ENCODE peak calls at places on chromosomes 16 and 17, in six cellular contexts. One of them, this sample, is unnamed.

GRCh38 chr17:72353502-72353901 is 232.7 kb downstream of the SOX9 start:
- DNase-seq in effector CD4-positive, alpha-beta T cell: no peak
- DNase-seq in fibroblast of lung: peak; percentile 76
- DNase-seq in T-helper 2 cell: no peak
- DNase-seq in CD14-positive monocyte: no peak
- DNase-seq in T-cell: no peak
- DNase-seq in this sample: no peak

GRCh38 chr17:65104541-65104940 is 32.6 kb upstream of the RGS9 start:
- DNase-seq in effector CD4-positive, alpha-beta T cell: no peak
- DNase-seq in fibroblast of lung: no peak
- DNase-seq in T-helper 2 cell: no peak
- DNase-seq in CD14-positive monocyte: no peak
- DNase-seq in T-cell: no peak
- DNase-seq in this sample: no peak

GRCh38 chr17:29113334-29113733 is 66.9 kb downstream of the MYO18A start:
- DNase-seq in effector CD4-positive, alpha-beta T cell: no peak
- DNase-seq in fibroblast of lung: no peak
- DNase-seq in T-helper 2 cell: no peak
- DNase-seq in CD14-positive monocyte: no peak
- DNase-seq in T-cell: no peak
- DNase-seq in this sample: no peak

GRCh38 chr17:47278561-47278960 is 24.9 kb downstream of the ITGB3 start:
- DNase-seq in effector CD4-positive, alpha-beta T cell: no peak
- DNase-seq in fibroblast of lung: no peak
- DNase-seq in T-helper 2 cell: no peak
- DNase-seq in CD14-positive monocyte: no peak
- DNase-seq in T-cell: no peak
- DNase-seq in this sample: no peak

GRCh38 chr17:2613089-2613808 is 19.8 kb downstream of the PAFAH1B1 start:
- DNase-seq in effector CD4-positive, alpha-beta T cell: no peak
- DNase-seq in fibroblast of lung: no peak
- DNase-seq in T-helper 2 cell: no peak
- DNase-seq in CD14-positive monocyte: no peak
- DNase-seq in T-cell: no peak
- DNase-seq in this sample: no peak

GRCh38 chr17:78433780-78434335 is 55.4 kb downstream of the PGS1 start:
- DNase-seq in effector CD4-positive, alpha-beta T cell: no peak
- DNase-seq in fibroblast of lung: no peak
- DNase-seq in T-helper 2 cell: no peak
- DNase-seq in CD14-positive monocyte: no peak
- DNase-seq in T-cell: no peak
- DNase-seq in this sample: no peak

GRCh38 chr17:50863221-50863843 is 2.8 kb downstream of the TOB1 start:
- DNase-seq in effector CD4-positive, alpha-beta T cell: no peak
- DNase-seq in fibroblast of lung: no peak
- DNase-seq in T-helper 2 cell: no peak
- DNase-seq in CD14-positive monocyte: peak; percentile 58
- DNase-seq in T-cell: no peak
- DNase-seq in this sample: peak; percentile 65

GRCh38 chr16:11403534-11403795 is 58.2 kb downstream of the RMI2 start:
- DNase-seq in effector CD4-positive, alpha-beta T cell: no peak
- DNase-seq in fibroblast of lung: no peak
- DNase-seq in T-helper 2 cell: no peak
- DNase-seq in CD14-positive monocyte: no peak
- DNase-seq in T-cell: no peak
- DNase-seq in this sample: no peak

GRCh38 chr17:49832840-49833599 is 14.8 kb downstream of the TAC4 start:
- DNase-seq in effector CD4-positive, alpha-beta T cell: no peak
- DNase-seq in fibroblast of lung: no peak
- DNase-seq in T-helper 2 cell: no peak
- DNase-seq in CD14-positive monocyte: no peak
- DNase-seq in T-cell: no peak
- DNase-seq in this sample: no peak

GRCh38 chr17:78142113-78142861 is 3.9 kb upstream of the C17orf99 start:
- DNase-seq in effector CD4-positive, alpha-beta T cell: no peak
- DNase-seq in fibroblast of lung: peak; percentile 69
- DNase-seq in T-helper 2 cell: no peak
- DNase-seq in CD14-positive monocyte: no peak
- DNase-seq in T-cell: no peak
- DNase-seq in this sample: no peak

GRCh38 chr16:69378036-69378435 is 7.8 kb downstream of the TERF2 start:
- DNase-seq in effector CD4-positive, alpha-beta T cell: no peak
- DNase-seq in fibroblast of lung: no peak
- DNase-seq in T-helper 2 cell: no peak
- DNase-seq in CD14-positive monocyte: no peak
- DNase-seq in T-cell: no peak
- DNase-seq in this sample: no peak

GRCh38 chr17:31072186-31072585 is 22.6 kb upstream of the NF1 start:
- DNase-seq in effector CD4-positive, alpha-beta T cell: no peak
- DNase-seq in fibroblast of lung: peak; percentile 45
- DNase-seq in T-helper 2 cell: no peak
- DNase-seq in CD14-positive monocyte: no peak
- DNase-seq in T-cell: no peak
- DNase-seq in this sample: no peak

GRCh38 chr16:53893731-53894435 is 189.9 kb downstream of the FTO start:
- DNase-seq in effector CD4-positive, alpha-beta T cell: no peak
- DNase-seq in fibroblast of lung: peak; percentile 92
- DNase-seq in T-helper 2 cell: no peak
- DNase-seq in CD14-positive monocyte: no peak
- DNase-seq in T-cell: no peak
- DNase-seq in this sample: peak; percentile 58

GRCh38 chr17:65277576-65277975 is 140.4 kb downstream of the RGS9 start:
- DNase-seq in effector CD4-positive, alpha-beta T cell: no peak
- DNase-seq in fibroblast of lung: peak; percentile 59
- DNase-seq in T-helper 2 cell: no peak
- DNase-seq in CD14-positive monocyte: no peak
- DNase-seq in T-cell: no peak
- DNase-seq in this sample: no peak

GRCh38 chr17:31907342-31907975 is 6.0 kb upstream of the UTP6 start:
- DNase-seq in effector CD4-positive, alpha-beta T cell: no peak
- DNase-seq in fibroblast of lung: peak; percentile 77
- DNase-seq in T-helper 2 cell: no peak
- DNase-seq in CD14-positive monocyte: no peak
- DNase-seq in T-cell: peak; percentile 13
- DNase-seq in this sample: peak; percentile 71

GRCh38 chr16:48022496-48022895 is 133.3 kb downstream of the ABCC12 start:
- DNase-seq in effector CD4-positive, alpha-beta T cell: no peak
- DNase-seq in fibroblast of lung: no peak
- DNase-seq in T-helper 2 cell: no peak
- DNase-seq in CD14-positive monocyte: no peak
- DNase-seq in T-cell: no peak
- DNase-seq in this sample: no peak

GRCh38 chr17:40602445-40603443 is 37.5 kb upstream of the CCR7 start:
- DNase-seq in effector CD4-positive, alpha-beta T cell: peak; percentile 68
- DNase-seq in fibroblast of lung: no peak
- DNase-seq in T-helper 2 cell: peak; percentile 68
- DNase-seq in CD14-positive monocyte: no peak
- DNase-seq in T-cell: peak; percentile 76
- DNase-seq in this sample: no peak

GRCh38 chr17:73419896-73420295 is 108.1 kb upstream of the CDC42EP4 start:
- DNase-seq in effector CD4-positive, alpha-beta T cell: no peak
- DNase-seq in fibroblast of lung: no peak
- DNase-seq in T-helper 2 cell: no peak
- DNase-seq in CD14-positive monocyte: no peak
- DNase-seq in T-cell: no peak
- DNase-seq in this sample: peak; percentile 52

GRCh38 chr17:68987966-68988365 is 32.8 kb upstream of the ABCA8 start:
- DNase-seq in effector CD4-positive, alpha-beta T cell: no peak
- DNase-seq in fibroblast of lung: no peak
- DNase-seq in T-helper 2 cell: no peak
- DNase-seq in CD14-positive monocyte: no peak
- DNase-seq in T-cell: no peak
- DNase-seq in this sample: no peak

GRCh38 chr16:54361813-54362212 is 75.2 kb upstream of the IRX3 start:
- DNase-seq in effector CD4-positive, alpha-beta T cell: no peak
- DNase-seq in fibroblast of lung: no peak
- DNase-seq in T-helper 2 cell: no peak
- DNase-seq in CD14-positive monocyte: no peak
- DNase-seq in T-cell: no peak
- DNase-seq in this sample: no peak

GRCh38 chr16:69535123-69536050 is 30.4 kb upstream of the NFAT5 start:
- DNase-seq in effector CD4-positive, alpha-beta T cell: no peak
- DNase-seq in fibroblast of lung: peak; percentile 62
- DNase-seq in T-helper 2 cell: no peak
- DNase-seq in CD14-positive monocyte: no peak
- DNase-seq in T-cell: no peak
- DNase-seq in this sample: no peak

GRCh38 chr17:3729881-3730280 is 6.2 kb downstream of the HASPIN start:
- DNase-seq in effector CD4-positive, alpha-beta T cell: no peak
- DNase-seq in fibroblast of lung: no peak
- DNase-seq in T-helper 2 cell: no peak
- DNase-seq in CD14-positive monocyte: no peak
- DNase-seq in T-cell: no peak
- DNase-seq in this sample: no peak

GRCh38 chr17:56165017-56165720 is 11.9 kb downstream of the ANKFN1 start:
- DNase-seq in effector CD4-positive, alpha-beta T cell: no peak
- DNase-seq in fibroblast of lung: no peak
- DNase-seq in T-helper 2 cell: no peak
- DNase-seq in CD14-positive monocyte: no peak
- DNase-seq in T-cell: no peak
- DNase-seq in this sample: no peak

GRCh38 chr16:76780556-76780955 is 410.4 kb upstream of the MON1B start:
- DNase-seq in effector CD4-positive, alpha-beta T cell: no peak
- DNase-seq in fibroblast of lung: no peak
- DNase-seq in T-helper 2 cell: no peak
- DNase-seq in CD14-positive monocyte: no peak
- DNase-seq in T-cell: no peak
- DNase-seq in this sample: no peak

GRCh38 chr16:15509051-15509592 is 74.7 kb downstream of the BMERB1 start:
- DNase-seq in effector CD4-positive, alpha-beta T cell: no peak
- DNase-seq in fibroblast of lung: peak; percentile 25
- DNase-seq in T-helper 2 cell: peak; percentile 34
- DNase-seq in CD14-positive monocyte: no peak
- DNase-seq in T-cell: no peak
- DNase-seq in this sample: no peak

GRCh38 chr16:68065716-68066305 is 19.4 kb upstream of the NFATC3 start:
- DNase-seq in effector CD4-positive, alpha-beta T cell: no peak
- DNase-seq in fibroblast of lung: peak; percentile 86
- DNase-seq in T-helper 2 cell: no peak
- DNase-seq in CD14-positive monocyte: no peak
- DNase-seq in T-cell: no peak
- DNase-seq in this sample: no peak

GRCh38 chr16:17070882-17071592 is 399.7 kb downstream of the XYLT1 start:
- DNase-seq in effector CD4-positive, alpha-beta T cell: peak; percentile 85
- DNase-seq in fibroblast of lung: peak; percentile 24
- DNase-seq in T-helper 2 cell: peak; percentile 71
- DNase-seq in CD14-positive monocyte: peak; percentile 61
- DNase-seq in T-cell: peak; percentile 88
- DNase-seq in this sample: no peak

GRCh38 chr16:56985288-56985961 is 3.9 kb upstream of the NLRC5 start:
- DNase-seq in effector CD4-positive, alpha-beta T cell: no peak
- DNase-seq in fibroblast of lung: peak; percentile 88
- DNase-seq in T-helper 2 cell: no peak
- DNase-seq in CD14-positive monocyte: peak; percentile 68
- DNase-seq in T-cell: no peak
- DNase-seq in this sample: peak; percentile 85

GRCh38 chr17:57925361-57925990 is 29.7 kb downstream of the CUEDC1 start:
- DNase-seq in effector CD4-positive, alpha-beta T cell: no peak
- DNase-seq in fibroblast of lung: no peak
- DNase-seq in T-helper 2 cell: no peak
- DNase-seq in CD14-positive monocyte: no peak
- DNase-seq in T-cell: no peak
- DNase-seq in this sample: no peak

GRCh38 chr16:54233626-54234025 is 53.0 kb downstream of the IRX3 start:
- DNase-seq in effector CD4-positive, alpha-beta T cell: no peak
- DNase-seq in fibroblast of lung: no peak
- DNase-seq in T-helper 2 cell: no peak
- DNase-seq in CD14-positive monocyte: no peak
- DNase-seq in T-cell: no peak
- DNase-seq in this sample: no peak

This sample was measured in aorta.